ENCODE peak calls at places on chromosome 12, in five cellular contexts. O is endothelial cell of umbilical vein, T is HFF-Myc, I is GM13976, Z is upper lobe of right lung. X is an unnamed sample.

GRCh38 chr12:112833272-112833671 is 41.7 kb downstream of the RPH3A start:
- DNase-seq in O (no peak), T (no peak), I (no peak), Z (no peak), X (no peak)

GRCh38 chr12:7479784-7480183 is 23.8 kb downstream of the CD163 start:
- DNase-seq in O (no peak), T (no peak), I (no peak), Z (no peak), X (no peak)

GRCh38 chr12:52259850-52260249 is 14.6 kb upstream of the KRT86 start:
- DNase-seq in O (no peak), T (no peak), I (no peak), Z (peak), X (no peak)

GRCh38 chr12:8077207-8077606 is 4.9 kb upstream of the NECAP1 start:
- DNase-seq in O (peak), T (peak), I (no peak), Z (no peak), X (no peak)

GRCh38 chr12:129169928-129170327 is 316.6 kb downstream of the GLT1D1 start:
- DNase-seq in O (no peak), T (no peak), I (no peak), Z (no peak), X (no peak)

GRCh38 chr12:49683604-49684309 is 23.4 kb downstream of the FMNL3 start:
- DNase-seq in O (no peak), T (no peak), I (no peak), Z (no peak), X (no peak)

GRCh38 chr12:71782007-71782406 is 27.3 kb downstream of the RAB21 start:
- DNase-seq in O (no peak), T (no peak), I (peak), Z (no peak), X (no peak)

GRCh38 chr12:92059976-92060375 is 85.7 kb downstream of the BTG1 start:
- DNase-seq in O (no peak), T (no peak), I (no peak), Z (no peak), X (no peak)

GRCh38 chr12:97524812-97525211 is 62.2 kb downstream of the RMST start:
- DNase-seq in O (no peak), T (no peak), I (no peak), Z (no peak), X (no peak)

GRCh38 chr12:100213016-100213891 is 12.6 kb downstream of the ACTR6 start:
- DNase-seq in O (no peak), T (no peak), I (no peak), Z (no peak), X (no peak)

GRCh38 chr12:52636189-52636588 is 15.8 kb downstream of the KRT2 start:
- DNase-seq in O (no peak), T (no peak), I (no peak), Z (no peak), X (no peak)

GRCh38 chr12:89695830-89696229 is 12.8 kb downstream of the ATP2B1 start:
- DNase-seq in O (no peak), T (no peak), I (no peak), Z (no peak), X (no peak)

GRCh38 chr12:5022465-5023061 is 21.1 kb upstream of the KCNA5 start:
- DNase-seq in O (peak), T (no peak), I (peak), Z (no peak), X (peak)

GRCh38 chr12:49264466-49264872 is 413 bp upstream of the TUBA1C start:
- DNase-seq in O (no peak), T (no peak), I (peak), Z (no peak), X (peak)

GRCh38 chr12:77833329-77833728 is 2.6 kb downstream of the NAV3 start:
- DNase-seq in O (no peak), T (no peak), I (no peak), Z (no peak), X (peak)

GRCh38 chr12:105899589-105899988 is 239.2 kb downstream of the NUAK1 start:
- DNase-seq in O (no peak), T (no peak), I (no peak), Z (no peak), X (no peak)

GRCh38 chr12:31903025-31903424 is 56.2 kb upstream of the RESF1 start:
- DNase-seq in O (no peak), T (no peak), I (no peak), Z (no peak), X (no peak)

GRCh38 chr12:128025856-128026255 is 241.1 kb upstream of the TMEM132C start:
- DNase-seq in O (no peak), T (no peak), I (no peak), Z (no peak), X (no peak)

GRCh38 chr12:81800298-81801148 is 41.4 kb upstream of the PPFIA2 start:
- DNase-seq in O (no peak), T (no peak), I (no peak), Z (no peak), X (no peak)

GRCh38 chr12:2998789-2999264 is 39.6 kb downstream of the TEAD4 start:
- DNase-seq in O (no peak), T (no peak), I (no peak), Z (no peak), X (peak)

GRCh38 chr12:132834181-132834711 is 5.6 kb upstream of the GOLGA3 start:
- DNase-seq in O (no peak), T (no peak), I (no peak), Z (no peak), X (no peak)

GRCh38 chr12:89319606-89320005 is 32.7 kb downstream of the DUSP6 start:
- DNase-seq in O (no peak), T (no peak), I (no peak), Z (no peak), X (no peak)

GRCh38 chr12:108193922-108194321 is 64.8 kb downstream of the WSCD2 start:
- DNase-seq in O (peak), T (no peak), I (peak), Z (no peak), X (peak)

GRCh38 chr12:6752181-6752930 is 585 bp downstream of the MLF2 start:
- DNase-seq in O (peak), T (no peak), I (no peak), Z (no peak), X (peak)

GRCh38 chr12:50927766-50928224 is 24.5 kb upstream of the HIGD1C start:
- DNase-seq in O (no peak), T (no peak), I (no peak), Z (no peak), X (no peak)

GRCh38 chr12:67590122-67590795 is 58.3 kb upstream of the DYRK2 start:
- DNase-seq in O (no peak), T (no peak), I (no peak), Z (no peak), X (no peak)

GRCh38 chr12:68428211-68428610 is 96.0 kb upstream of the MDM1 start:
- DNase-seq in O (no peak), T (no peak), I (no peak), Z (no peak), X (no peak)

GRCh38 chr12:6226002-6226700 is 26.0 kb downstream of the CD9 start:
- DNase-seq in O (peak), T (no peak), I (no peak), Z (no peak), X (no peak)

GRCh38 chr12:108832730-108833354 is 24.5 kb downstream of the SSH1 start:
- DNase-seq in O (peak), T (no peak), I (no peak), Z (no peak), X (no peak)

GRCh38 chr12:4116251-4117111 is 157.1 kb upstream of the CCND2 start:
- DNase-seq in O (peak), T (no peak), I (no peak), Z (no peak), X (no peak)

GRCh38 chr12:75341873-75342272 is 7.4 kb downstream of the GLIPR1L1 start:
- DNase-seq in O (no peak), T (no peak), I (no peak), Z (no peak), X (no peak)

GRCh38 chr12:76455582-76456345 is 103.8 kb downstream of the OSBPL8 start:
- DNase-seq in O (peak), T (peak), I (peak), Z (no peak), X (no peak)

GRCh38 chr12:10310926-10311705 is 3.4 kb downstream of the KLRD1 start:
- DNase-seq in O (peak), T (no peak), I (no peak), Z (no peak), X (no peak)

GRCh38 chr12:80936642-80937390 is 918 bp downstream of the LIN7A start:
- DNase-seq in O (peak), T (no peak), I (peak), Z (peak), X (peak)

GRCh38 chr12:91381309-91381804 is 198.7 kb upstream of the DCN start:
- DNase-seq in O (peak), T (peak), I (peak), Z (no peak), X (peak)

GRCh38 chr12:105671720-105672119 is 341.2 kb downstream of the C12orf75 start:
- DNase-seq in O (no peak), T (peak), I (no peak), Z (no peak), X (no peak)

DNA sequence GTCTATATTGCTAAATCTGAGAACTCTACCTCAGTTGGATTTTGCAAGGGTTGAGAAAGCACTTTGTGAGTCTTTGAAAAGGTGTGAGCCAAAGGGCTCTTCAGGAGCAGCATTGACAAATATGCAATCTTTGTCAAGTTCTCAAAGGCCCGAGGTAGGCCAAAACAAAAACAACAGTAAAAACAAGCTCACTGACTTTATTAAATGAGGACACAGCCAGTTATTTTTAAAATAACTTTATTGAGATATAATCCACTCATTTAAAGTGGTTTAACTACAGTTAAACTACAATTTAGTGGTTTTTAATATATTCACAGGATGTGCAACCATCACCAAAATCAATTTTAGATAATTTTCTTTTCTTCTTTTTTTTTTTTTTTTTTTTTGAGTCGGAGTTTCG is 2.0 kb upstream of the CREBL2 start:
- DNase-seq in O (no peak), T (no peak), I (no peak), Z (no peak), X (no peak)
- TF ChIP-seq CTCF in O (no peak), T (no peak), I (no peak), Z (no peak), X (no peak)

GRCh38 chr12:122867701-122868461 is 28.0 kb downstream of the VPS37B start:
- DNase-seq in O (peak), T (no peak), I (no peak), Z (peak), X (no peak)
- TF ChIP-seq CTCF in O (no peak), T (peak), I (no peak), Z (peak), X (no peak)

DNA sequence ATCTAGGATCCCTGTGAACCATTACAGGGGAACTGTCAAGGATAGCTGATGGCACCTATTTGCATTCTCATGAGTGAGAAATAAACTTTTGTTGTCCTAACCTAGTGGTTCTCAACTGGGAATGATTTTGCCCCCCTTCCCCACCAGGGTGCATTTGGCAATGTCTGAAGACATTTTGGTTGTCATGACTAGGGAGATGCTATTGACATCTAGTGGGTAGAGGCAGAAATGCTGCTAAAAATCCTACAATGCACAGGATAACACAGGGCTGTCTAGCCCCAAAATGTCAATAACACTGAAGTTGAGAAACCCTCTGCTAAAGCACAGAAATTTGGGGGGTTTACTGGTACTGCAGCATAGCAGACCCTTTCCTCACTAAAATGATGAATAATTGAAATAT is 140.9 kb upstream of the SRRM4 start:
- DNase-seq in O (no peak), T (no peak), I (peak), Z (no peak), X (no peak)
- TF ChIP-seq CTCF in O (no peak), T (no peak), I (peak), Z (no peak), X (peak)

DNA sequence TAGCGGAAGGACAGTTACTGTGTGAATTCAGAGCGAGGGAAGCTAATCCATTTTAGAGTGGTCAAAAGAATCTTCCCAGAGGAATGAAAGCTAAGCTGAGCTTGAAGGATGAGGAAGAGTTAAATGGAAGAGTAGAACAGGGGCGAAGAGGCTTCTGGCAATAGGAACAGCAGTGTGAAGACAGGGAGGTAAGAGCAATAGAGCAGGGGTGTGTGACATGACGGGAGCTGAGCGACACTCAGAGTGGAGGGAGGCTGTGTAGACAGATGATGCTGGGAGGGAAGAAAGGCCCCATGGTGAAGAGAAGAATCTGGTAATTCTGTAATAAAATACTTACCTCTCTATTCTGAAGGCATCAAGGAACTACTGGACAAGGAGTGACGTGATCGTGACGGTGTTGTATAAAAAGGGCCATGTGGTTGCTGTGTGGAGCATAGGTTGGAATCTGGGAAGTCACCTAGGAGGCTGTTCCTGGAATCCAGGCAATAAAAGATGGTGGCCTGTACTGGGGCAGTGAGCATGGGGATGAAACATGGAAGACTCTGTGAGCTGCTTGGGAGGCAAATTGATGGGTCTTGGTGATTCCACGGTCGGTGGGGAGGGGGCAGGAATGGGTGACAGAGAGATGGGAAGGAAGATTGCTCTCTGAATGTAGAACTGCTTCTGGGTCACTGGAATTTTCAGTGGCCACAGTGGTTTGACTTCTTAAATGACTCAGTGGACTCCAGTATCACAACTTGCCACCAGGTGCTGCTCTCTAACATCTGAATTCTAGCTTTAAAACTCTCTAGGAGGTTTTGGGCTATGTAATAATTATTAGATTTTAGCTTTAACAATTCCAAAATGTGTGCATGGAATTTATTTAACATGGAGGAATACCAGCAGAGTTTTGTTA is 164.1 kb downstream of the ATP23 start:
- DNase-seq in O (peak), T (no peak), I (no peak), Z (no peak), X (no peak)
- TF ChIP-seq CTCF in O (no peak), T (peak), I (no peak), Z (no peak), X (no peak)

DNA sequence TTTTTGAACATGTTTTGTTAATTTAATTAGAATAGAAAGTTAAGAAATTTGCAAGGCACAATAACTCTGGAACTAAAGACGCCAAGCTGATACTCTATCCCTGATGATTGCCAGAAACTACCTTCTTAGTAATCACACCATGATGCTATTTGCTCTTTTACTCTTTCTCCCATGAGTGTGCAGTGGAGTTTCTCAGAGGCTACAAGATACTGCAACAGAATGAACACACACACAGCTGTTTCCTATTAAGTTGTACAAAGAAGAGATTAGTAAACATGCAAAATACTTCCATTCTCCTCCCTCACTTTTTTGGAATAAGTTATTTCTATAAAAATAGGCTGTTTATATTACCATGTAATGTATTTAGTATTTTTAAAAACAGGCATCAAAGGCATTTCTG is 1367.5 kb downstream of the AACS start:
- DNase-seq in O (no peak), T (peak), I (no peak), Z (no peak), X (no peak)
- TF ChIP-seq CTCF in O (no peak), T (no peak), I (no peak), Z (no peak), X (no peak)

GRCh38 chr12:14999421-15000047 is 26.7 kb downstream of the PDE6H start:
- DNase-seq in O (no peak), T (no peak), I (no peak), Z (no peak), X (no peak)
- TF ChIP-seq CTCF in O (no peak), T (no peak), I (no peak), Z (no peak), X (no peak)

X was measured in glutamatergic neuron.